ENCODE peak calls at places on chromosomes 2 and 18, in six cellular contexts. One of them, this sample, is unnamed.

GRCh38 chr2:121697108-121697631 is 39.5 kb downstream of the NIFK start:
- DNase-seq in prostate gland: no peak
- DNase-seq in AG20443: no peak
- DNase-seq in cardiac fibroblast: no peak
- DNase-seq in BJ: no peak
- DNase-seq in BE2C: no peak
- DNase-seq in this sample: no peak

GRCh38 chr2:174492963-174493431 is 6.2 kb upstream of the GPR155 start:
- DNase-seq in AG20443: no peak
- DNase-seq in cardiac fibroblast: no peak
- DNase-seq in BJ: no peak
- DNase-seq in prostate gland: no peak
- DNase-seq in BE2C: no peak
- DNase-seq in this sample: no peak

GRCh38 chr2:124286089-124286783 is 261.1 kb downstream of the CNTNAP5 start:
- DNase-seq in BJ: no peak
- DNase-seq in AG20443: no peak
- DNase-seq in BE2C: peak; percentile 5
- DNase-seq in prostate gland: no peak
- DNase-seq in cardiac fibroblast: peak; percentile 62
- DNase-seq in this sample: no peak

GRCh38 chr2:63993871-63994270 is 25.4 kb downstream of the VPS54 start:
- DNase-seq in BE2C: no peak
- DNase-seq in AG20443: no peak
- DNase-seq in BJ: no peak
- DNase-seq in cardiac fibroblast: no peak
- DNase-seq in prostate gland: no peak
- DNase-seq in this sample: no peak

GRCh38 chr2:221642447-221642846 is 70.3 kb upstream of the EPHA4 start:
- DNase-seq in cardiac fibroblast: no peak
- DNase-seq in AG20443: no peak
- DNase-seq in prostate gland: no peak
- DNase-seq in BJ: no peak
- DNase-seq in BE2C: no peak
- DNase-seq in this sample: no peak

GRCh38 chr2:108637304-108637669 is 82.0 kb upstream of the RANBP2 start:
- DNase-seq in cardiac fibroblast: peak; percentile 95
- DNase-seq in BE2C: no peak
- DNase-seq in AG20443: peak; percentile 58
- DNase-seq in BJ: peak; percentile 56
- DNase-seq in prostate gland: no peak
- DNase-seq in this sample: peak; percentile 94

GRCh38 chr2:233350708-233351107 is 3.6 kb upstream of the DGKD start:
- DNase-seq in prostate gland: peak; percentile 16
- DNase-seq in BE2C: peak; percentile 61
- DNase-seq in cardiac fibroblast: peak; percentile 71
- DNase-seq in BJ: peak; percentile 79
- DNase-seq in AG20443: peak; percentile 90
- DNase-seq in this sample: peak; percentile 33

GRCh38 chr2:180717588-180717987 is 262.8 kb upstream of the UBE2E3 start:
- DNase-seq in BJ: no peak
- DNase-seq in AG20443: no peak
- DNase-seq in BE2C: no peak
- DNase-seq in cardiac fibroblast: no peak
- DNase-seq in prostate gland: no peak
- DNase-seq in this sample: no peak

GRCh38 chr2:181370126-181370525 is 87.1 kb upstream of the ITGA4 start:
- DNase-seq in BE2C: no peak
- DNase-seq in prostate gland: no peak
- DNase-seq in BJ: no peak
- DNase-seq in cardiac fibroblast: no peak
- DNase-seq in AG20443: no peak
- DNase-seq in this sample: no peak

GRCh38 chr2:227031379-227031778 is 132.6 kb downstream of the COL4A4 start:
- DNase-seq in BJ: no peak
- DNase-seq in prostate gland: no peak
- DNase-seq in cardiac fibroblast: no peak
- DNase-seq in BE2C: no peak
- DNase-seq in AG20443: no peak
- DNase-seq in this sample: no peak

GRCh38 chr2:54927085-54927750 is 123.0 kb downstream of the RTN4 start:
- DNase-seq in BJ: no peak
- DNase-seq in BE2C: no peak
- DNase-seq in AG20443: no peak
- DNase-seq in cardiac fibroblast: no peak
- DNase-seq in prostate gland: no peak
- DNase-seq in this sample: no peak

GRCh38 chr2:100292022-100292580 is 30.2 kb downstream of the LONRF2 start:
- DNase-seq in BE2C: peak; percentile 65
- DNase-seq in prostate gland: no peak
- DNase-seq in BJ: no peak
- DNase-seq in cardiac fibroblast: peak; percentile 91
- DNase-seq in AG20443: peak; percentile 63
- DNase-seq in this sample: peak; percentile 52

GRCh38 chr2:127196998-127197397 is 23.1 kb downstream of the CYP27C1 start:
- DNase-seq in prostate gland: no peak
- DNase-seq in AG20443: no peak
- DNase-seq in cardiac fibroblast: no peak
- DNase-seq in BE2C: no peak
- DNase-seq in BJ: no peak
- DNase-seq in this sample: no peak

GRCh38 chr18:8411492-8411891 is 197.7 kb upstream of the RAB12 start:
- DNase-seq in cardiac fibroblast: no peak
- DNase-seq in prostate gland: no peak
- DNase-seq in BE2C: no peak
- DNase-seq in BJ: no peak
- DNase-seq in AG20443: no peak
- DNase-seq in this sample: no peak

GRCh38 chr2:233021771-233022170 is 8.7 kb upstream of the NGEF start:
- DNase-seq in BE2C: no peak
- DNase-seq in BJ: no peak
- DNase-seq in AG20443: no peak
- DNase-seq in prostate gland: no peak
- DNase-seq in cardiac fibroblast: peak; percentile 17
- DNase-seq in this sample: peak; percentile 55

GRCh38 chr2:40257812-40258457 is 194.0 kb downstream of the SLC8A1 start:
- DNase-seq in cardiac fibroblast: no peak
- DNase-seq in AG20443: no peak
- DNase-seq in prostate gland: no peak
- DNase-seq in BE2C: no peak
- DNase-seq in BJ: no peak
- DNase-seq in this sample: no peak

This sample was measured in lung microvascular endothelial cell.